ENCODE peak calls at places on chromosome X, in four cellular contexts. One of them, this sample, is unnamed.

GRCh38 chrX:11124094-11124493 is 13.0 kb downstream of the HCCS start:
- DNase-seq in HepG2: no peak
- DNase-seq in K562: no peak
- DNase-seq in GM12878: no peak
- DNase-seq in this sample: no peak

GRCh38 chrX:20265221-20265725 is 1.4 kb downstream of the RPS6KA3 start:
- DNase-seq in GM12878: no peak
- DNase-seq in HepG2: peak
- DNase-seq in K562: peak
- DNase-seq in this sample: peak

GRCh38 chrX:15215366-15215765 is 54.5 kb downstream of the ASB9 start:
- DNase-seq in GM12878: no peak
- DNase-seq in K562: no peak
- DNase-seq in HepG2: no peak
- DNase-seq in this sample: no peak

GRCh38 chrX:152813211-152813610 is 17.3 kb downstream of the CETN2 start:
- DNase-seq in GM12878: no peak
- DNase-seq in HepG2: no peak
- DNase-seq in K562: no peak
- DNase-seq in this sample: no peak

GRCh38 chrX:69503228-69503834 is 795 bp upstream of the NALF2 start:
- DNase-seq in GM12878: no peak
- DNase-seq in HepG2: peak
- DNase-seq in K562: no peak
- DNase-seq in this sample: no peak

GRCh38 chrX:1899841-1900240 is 285.0 kb downstream of the ASMT start:
- DNase-seq in HepG2: no peak
- DNase-seq in K562: no peak
- DNase-seq in GM12878: no peak
- DNase-seq in this sample: no peak

GRCh38 chrX:68249401-68249831 is 183.9 kb downstream of the OPHN1 start:
- DNase-seq in K562: no peak
- DNase-seq in HepG2: no peak
- DNase-seq in GM12878: no peak
- DNase-seq in this sample: no peak

GRCh38 chrX:22520128-22520828 is 247.6 kb downstream of the CBLL2 start:
- DNase-seq in GM12878: no peak
- DNase-seq in HepG2: no peak
- DNase-seq in K562: no peak
- DNase-seq in this sample: no peak

GRCh38 chrX:148567779-148568178 is 67.4 kb downstream of the AFF2 start:
- DNase-seq in GM12878: no peak
- DNase-seq in HepG2: no peak
- DNase-seq in K562: no peak
- DNase-seq in this sample: no peak

GRCh38 chrX:17521871-17522693 is 147.1 kb downstream of the NHS start:
- DNase-seq in K562: peak
- DNase-seq in GM12878: no peak
- DNase-seq in HepG2: no peak
- DNase-seq in this sample: peak

GRCh38 chrX:29066516-29066915 is 479.3 kb downstream of the IL1RAPL1 start:
- DNase-seq in GM12878: no peak
- DNase-seq in K562: no peak
- DNase-seq in HepG2: no peak
- DNase-seq in this sample: no peak

GRCh38 chrX:39212456-39212855 is 411.2 kb downstream of the MID1IP1 start:
- DNase-seq in K562: no peak
- DNase-seq in GM12878: no peak
- DNase-seq in HepG2: no peak
- DNase-seq in this sample: no peak

GRCh38 chrX:137031039-137031438 is 2.8 kb downstream of the GPR101 start:
- DNase-seq in HepG2: no peak
- DNase-seq in GM12878: no peak
- DNase-seq in K562: no peak
- DNase-seq in this sample: no peak

GRCh38 chrX:107167163-107167921 is 38.9 kb downstream of the NUP62CL start:
- DNase-seq in HepG2: no peak
- DNase-seq in GM12878: no peak
- DNase-seq in K562: no peak
- DNase-seq in this sample: no peak

GRCh38 chrX:43716696-43717095 is 60.6 kb downstream of the MAOA start:
- DNase-seq in HepG2: no peak
- DNase-seq in K562: no peak
- DNase-seq in GM12878: no peak
- DNase-seq in this sample: no peak

GRCh38 chrX:96770315-96770714 is 85.7 kb downstream of the DIAPH2 start:
- DNase-seq in HepG2: peak
- DNase-seq in GM12878: no peak
- DNase-seq in K562: peak
- DNase-seq in this sample: no peak

GRCh38 chrX:22310779-22311178 is 38.1 kb downstream of the CBLL2 start:
- DNase-seq in K562: no peak
- DNase-seq in GM12878: no peak
- DNase-seq in HepG2: no peak
- DNase-seq in this sample: no peak

GRCh38 chrX:103878466-103879151 is 46.6 kb upstream of the RAB9B start:
- DNase-seq in HepG2: peak
- DNase-seq in K562: no peak
- DNase-seq in GM12878: no peak
- DNase-seq in this sample: no peak

GRCh38 chrX:46575991-46576392 is 2.4 kb downstream of the CHST7 start:
- DNase-seq in K562: no peak
- DNase-seq in HepG2: peak
- DNase-seq in GM12878: no peak
- DNase-seq in this sample: no peak

GRCh38 chrX:31228415-31228832 is 156.6 kb upstream of the FTHL17 start:
- DNase-seq in GM12878: no peak
- DNase-seq in HepG2: no peak
- DNase-seq in K562: no peak
- DNase-seq in this sample: no peak

GRCh38 chrX:140092121-140092520 is 126.8 kb upstream of the CXorf66 start:
- DNase-seq in K562: no peak
- DNase-seq in HepG2: no peak
- DNase-seq in GM12878: no peak
- DNase-seq in this sample: peak

GRCh38 chrX:41781500-41781899 is 57.5 kb downstream of the GPR82 start:
- DNase-seq in K562: peak
- DNase-seq in GM12878: no peak
- DNase-seq in HepG2: peak
- DNase-seq in this sample: no peak

GRCh38 chrX:116317409-116317808 is 119.0 kb upstream of the SLC6A14 start:
- DNase-seq in K562: no peak
- DNase-seq in HepG2: no peak
- DNase-seq in GM12878: no peak
- DNase-seq in this sample: no peak

GRCh38 chrX:109732319-109732779 is 708 bp downstream of the ACSL4 start:
- DNase-seq in HepG2: no peak
- DNase-seq in GM12878: no peak
- DNase-seq in K562: peak
- DNase-seq in this sample: no peak

GRCh38 chrX:34656467-34656841 is 631 bp downstream of the TMEM47 start:
- DNase-seq in HepG2: no peak
- DNase-seq in GM12878: no peak
- DNase-seq in K562: no peak
- DNase-seq in this sample: peak

GRCh38 chrX:120251471-120252011 is 929 bp downstream of the ZBTB33 start:
- DNase-seq in GM12878: no peak
- DNase-seq in HepG2: peak
- DNase-seq in K562: peak
- DNase-seq in this sample: no peak
- TF ChIP-seq NR2C2 in GM12878: no peak
- TF ChIP-seq NR2C2 in HepG2: no peak
- TF ChIP-seq NR2C2 in K562: peak
- TF ChIP-seq NR2C2 in this sample: no peak

DNA sequence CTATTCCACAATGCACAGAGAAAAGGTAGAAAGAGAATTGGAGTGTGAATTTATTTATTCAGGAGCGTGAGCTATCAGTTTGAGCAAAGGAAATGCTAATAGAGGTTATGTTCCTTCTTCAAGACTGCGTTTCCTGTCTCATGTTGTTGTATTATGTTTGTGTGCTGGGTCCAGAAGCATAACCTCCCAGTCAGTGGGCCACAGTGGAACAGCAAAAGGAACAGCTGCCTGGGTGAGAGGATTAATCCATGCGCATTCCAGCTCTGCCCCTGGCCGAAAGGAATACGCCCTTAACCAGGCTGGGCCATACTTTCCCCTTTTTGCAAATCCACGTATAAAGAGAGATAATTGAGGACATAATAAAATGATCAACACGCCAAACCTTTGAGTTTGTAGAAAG is 32.4 kb upstream of the ARX start:
- DNase-seq in HepG2: no peak
- DNase-seq in GM12878: no peak
- DNase-seq in K562: no peak
- DNase-seq in this sample: no peak
- TF ChIP-seq NR2C2 in HepG2: no peak
- TF ChIP-seq NR2C2 in GM12878: no peak
- TF ChIP-seq NR2C2 in K562: no peak
- TF ChIP-seq NR2C2 in this sample: no peak

DNA sequence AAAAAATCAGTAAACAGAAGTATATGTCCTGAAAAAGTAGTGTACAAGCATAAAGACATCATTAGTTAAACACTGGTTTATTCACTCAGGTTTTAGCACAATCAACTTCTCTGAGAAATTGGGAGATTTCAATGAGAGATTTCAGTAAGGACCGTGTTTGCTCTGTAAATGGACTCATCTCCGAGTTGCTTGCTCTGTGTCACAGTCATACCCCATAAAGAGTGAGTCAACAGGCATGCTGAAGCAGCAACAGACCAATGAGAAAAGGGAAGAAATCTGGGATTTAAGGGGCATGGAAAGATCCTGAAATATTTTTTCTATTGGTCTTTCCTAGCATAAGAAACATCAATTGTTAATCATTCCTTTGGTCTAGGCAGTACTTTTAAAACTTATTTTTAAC is 4.7 kb downstream of the GLUD2 start:
- DNase-seq in GM12878: no peak
- DNase-seq in HepG2: peak
- DNase-seq in K562: no peak
- DNase-seq in this sample: no peak
- TF ChIP-seq NR2C2 in GM12878: no peak
- TF ChIP-seq NR2C2 in HepG2: no peak
- TF ChIP-seq NR2C2 in K562: no peak
- TF ChIP-seq NR2C2 in this sample: no peak

DNA sequence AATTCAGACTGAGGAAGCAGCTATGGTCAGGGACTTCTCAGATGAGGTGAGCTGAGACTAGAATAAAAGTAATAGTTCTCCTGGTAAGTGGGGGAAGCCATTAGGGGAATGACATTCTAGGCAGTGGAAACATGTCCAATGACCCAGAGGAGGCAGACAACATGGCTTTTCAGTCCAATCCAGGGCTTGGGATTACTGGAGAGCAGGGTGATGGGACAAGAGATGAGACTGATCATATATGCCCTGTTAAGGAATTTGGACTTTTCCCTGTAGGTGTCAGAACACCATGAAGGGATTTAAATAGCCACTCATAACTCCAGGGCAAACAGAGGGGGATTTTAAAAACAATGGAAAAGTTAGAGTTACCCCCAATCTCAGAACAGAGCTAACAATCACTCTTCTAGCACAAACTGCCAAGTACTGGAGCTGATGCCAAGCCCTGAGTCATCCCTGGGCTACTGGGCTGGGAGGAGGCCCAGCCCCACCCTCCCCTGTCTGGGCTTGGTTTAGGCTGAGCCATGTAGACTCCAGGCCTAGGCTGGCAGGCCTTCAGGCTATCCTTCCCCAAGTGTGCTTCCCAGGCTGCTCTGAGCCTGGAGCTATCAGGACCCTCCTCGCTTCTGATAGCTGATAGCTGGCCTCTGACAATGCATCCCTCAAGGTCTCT is 22.7 kb upstream of the MSN start:
- DNase-seq in K562: peak
- DNase-seq in GM12878: no peak
- DNase-seq in HepG2: no peak
- DNase-seq in this sample: no peak
- TF ChIP-seq NR2C2 in K562: no peak
- TF ChIP-seq NR2C2 in GM12878: no peak
- TF ChIP-seq NR2C2 in HepG2: no peak
- TF ChIP-seq NR2C2 in this sample: no peak